ENCODE peak calls at places on chromosome 4, in six cellular contexts. E is naive thymus-derived CD4-positive, alpha-beta T cell; V is cardiac muscle cell; J is foreskin keratinocyte; S is neural progenitor cell; U is A549. Z is an unnamed sample. For H3K4me1, the result is how much of the 10 kb centered on the place peaks cover.

GRCh38 chr4:186910385-186910784 is 186.7 kb upstream of the FAT1 start:
- DNase-seq in U (no peak), V (no peak), J (no peak), S (no peak), E (no peak), Z (no peak)

GRCh38 chr4:144699565-144699964 is 53.6 kb downstream of the HHIP start:
- DNase-seq in U (no peak), S (no peak), E (no peak), V (peak), J (no peak), Z (peak)

GRCh38 chr4:141102367-141102766 is 30.9 kb downstream of the RNF150 start:
- DNase-seq in U (no peak), E (no peak), V (peak), S (no peak), J (peak), Z (peak)

GRCh38 chr4:106717094-106717493 is 319.0 kb downstream of the DKK2 start:
- DNase-seq in E (no peak), J (no peak), U (no peak), V (no peak), S (no peak), Z (no peak)

GRCh38 chr4:1045595-1046201 is 34.3 kb downstream of the FGFRL1 start:
- DNase-seq in E (no peak), S (no peak), J (no peak), V (no peak), U (no peak), Z (no peak)

GRCh38 chr4:81084624-81085023 is 54.1 kb downstream of the BMP3 start:
- DNase-seq in U (no peak), V (peak), E (no peak), S (no peak), J (no peak), Z (no peak)

GRCh38 chr4:108465886-108466491 is 154.4 kb upstream of the RPL34 start:
- DNase-seq in S (no peak), J (no peak), V (no peak), U (no peak), E (no peak), Z (no peak)

GRCh38 chr4:26227827-26228226 is 93.0 kb upstream of the RBPJ start:
- DNase-seq in E (no peak), V (no peak), S (no peak), U (no peak), J (no peak), Z (no peak)

GRCh38 chr4:78551420-78552351 is at the start of gene ANXA3:
- DNase-seq in E (peak), U (peak), J (no peak), S (peak), V (peak), Z (peak)

GRCh38 chr4:52172166-52172565 is 121.1 kb downstream of the SPATA18 start:
- DNase-seq in J (no peak), S (peak), E (no peak), U (no peak), V (peak), Z (peak)

GRCh38 chr4:81724925-81725329 is 253.2 kb upstream of the RASGEF1B start:
- DNase-seq in J (peak), V (peak), E (no peak), S (peak), U (no peak), Z (peak)

DNA sequence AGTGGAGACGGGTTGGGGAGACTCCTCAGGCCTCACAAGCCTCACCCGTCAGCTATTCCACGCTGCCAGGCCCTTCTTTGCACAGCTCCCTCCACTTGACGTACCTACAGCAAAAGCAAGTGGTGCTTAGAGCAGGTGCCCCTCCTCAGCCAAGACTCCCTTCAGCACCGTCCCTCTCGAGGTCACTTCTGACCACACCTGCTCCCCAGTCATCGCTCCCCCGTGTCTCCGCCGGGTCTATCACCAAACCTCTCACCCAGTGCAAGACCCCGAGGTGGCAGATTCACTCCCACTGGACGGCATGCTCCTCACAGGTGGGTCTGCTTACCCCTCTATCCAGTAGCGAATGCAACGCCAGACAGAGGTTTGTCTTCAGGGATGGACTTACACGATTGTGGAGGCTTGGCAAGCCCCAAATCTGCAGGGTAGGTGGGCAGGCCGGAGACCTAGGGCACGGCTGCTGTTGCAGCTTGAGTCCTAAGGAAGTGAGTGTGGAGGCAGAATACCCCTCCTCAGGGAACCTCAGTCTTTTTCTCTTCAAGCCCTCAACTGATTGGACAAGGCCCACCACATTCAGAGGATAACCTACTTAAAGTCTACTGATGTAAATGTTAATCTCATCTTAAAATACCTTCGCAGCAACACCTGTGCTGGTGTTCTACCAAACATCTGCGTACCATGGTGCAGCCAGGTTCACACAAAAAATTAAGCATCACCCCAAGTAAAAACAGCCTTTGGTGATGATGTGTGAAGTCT is 14.5 kb upstream of the HELT start:
- DNase-seq in S (no peak), J (no peak), V (no peak), E (no peak), U (no peak), Z (no peak)
- H3K4me1 ChIP-seq in S (under half), J (under half), V (under half), E (under half), U (under half), Z (under half)

GRCh38 chr4:158065603-158066002 is 107.2 kb downstream of the GASK1B start:
- DNase-seq in V (no peak), J (no peak), U (no peak), E (no peak), S (no peak), Z (no peak)
- H3K4me1 ChIP-seq in V (under half), J (under half), U (under half), E (under half), S (under half), Z (under half)

GRCh38 chr4:73731968-73732610 is 8.3 kb upstream of the CXCL8 start:
- DNase-seq in E (no peak), V (no peak), U (no peak), J (no peak), S (no peak), Z (no peak)
- H3K4me1 ChIP-seq in E (under half), V (under half), U (under half), J (under half), S (under half), Z (under half)

GRCh38 chr4:153465922-153466636 is at the start of gene TMEM131L:
- DNase-seq in J (no peak), U (peak), S (peak), E (peak), V (peak), Z (peak)
- H3K4me1 ChIP-seq in J (under half), U (under half), S (under half), E (under half), V (under half), Z (under half)

GRCh38 chr4:8494218-8494617 is 53.6 kb downstream of the TRMT44 start:
- DNase-seq in S (no peak), V (no peak), J (no peak), U (no peak), E (no peak), Z (no peak)
- H3K4me1 ChIP-seq in S (under half), V (under half), J (under half), U (under half), E (under half), Z (under half)

Z was measured in mammary epithelial cell.